ENCODE peak calls at places on chromosome 11, in ten cellular contexts. One of them, this sample, is unnamed.

GRCh38 chr11:69293087-69293486 is 868 bp upstream of the MYEOV start:
- DNase-seq in KBM-7: no peak
- DNase-seq in EL: peak; percentile 24
- DNase-seq in NCI-H82: no peak
- DNase-seq in fibroblast of pulmonary artery: no peak
- DNase-seq in activated effector memory CD4-positive, alpha-beta T cell treated with anti-CD3 and anti-CD28 coated beads, Interleukin-2, amount 50 U/mL, for 16 hours: no peak
- DNase-seq in Daoy: no peak
- DNase-seq in NCI-H446 treated with DMSO at 0.1 percent for 48 hours: no peak
- DNase-seq in NB4: no peak
- DNase-seq in aorta: peak; percentile 34
- DNase-seq in this sample: no peak

GRCh38 chr11:110077866-110078325 is 15.3 kb upstream of the ZC3H12C start:
- DNase-seq in KBM-7: no peak
- DNase-seq in EL: peak; percentile 74
- DNase-seq in NCI-H82: no peak
- DNase-seq in fibroblast of pulmonary artery: peak; percentile 67
- DNase-seq in activated effector memory CD4-positive, alpha-beta T cell treated with anti-CD3 and anti-CD28 coated beads, Interleukin-2, amount 50 U/mL, for 16 hours: no peak
- DNase-seq in Daoy: peak; percentile 63
- DNase-seq in NCI-H446 treated with DMSO at 0.1 percent for 48 hours: no peak
- DNase-seq in NB4: no peak
- DNase-seq in aorta: no peak
- DNase-seq in this sample: peak; percentile 43

GRCh38 chr11:118625976-118626375 is 18.6 kb downstream of the PHLDB1 start:
- DNase-seq in KBM-7: peak; percentile 19
- DNase-seq in EL: no peak
- DNase-seq in NCI-H82: peak; percentile 12
- DNase-seq in fibroblast of pulmonary artery: no peak
- DNase-seq in activated effector memory CD4-positive, alpha-beta T cell treated with anti-CD3 and anti-CD28 coated beads, Interleukin-2, amount 50 U/mL, for 16 hours: no peak
- DNase-seq in Daoy: peak; percentile 19
- DNase-seq in NCI-H446 treated with DMSO at 0.1 percent for 48 hours: peak; percentile 85
- DNase-seq in NB4: peak; percentile 24
- DNase-seq in aorta: peak; percentile 38
- DNase-seq in this sample: no peak

GRCh38 chr11:130413383-130414106 is 14.9 kb downstream of the ADAMTS8 start:
- DNase-seq in KBM-7: no peak
- DNase-seq in EL: peak; percentile 85
- DNase-seq in NCI-H82: no peak
- DNase-seq in fibroblast of pulmonary artery: peak; percentile 56
- DNase-seq in activated effector memory CD4-positive, alpha-beta T cell treated with anti-CD3 and anti-CD28 coated beads, Interleukin-2, amount 50 U/mL, for 16 hours: no peak
- DNase-seq in Daoy: peak; percentile 88
- DNase-seq in NCI-H446 treated with DMSO at 0.1 percent for 48 hours: no peak
- DNase-seq in NB4: no peak
- DNase-seq in aorta: peak; percentile 71
- DNase-seq in this sample: peak; percentile 91

GRCh38 chr11:112727341-112727841 is 233.8 kb upstream of the NCAM1 start:
- DNase-seq in KBM-7: no peak
- DNase-seq in EL: no peak
- DNase-seq in NCI-H82: no peak
- DNase-seq in fibroblast of pulmonary artery: no peak
- DNase-seq in activated effector memory CD4-positive, alpha-beta T cell treated with anti-CD3 and anti-CD28 coated beads, Interleukin-2, amount 50 U/mL, for 16 hours: no peak
- DNase-seq in Daoy: no peak
- DNase-seq in NCI-H446 treated with DMSO at 0.1 percent for 48 hours: no peak
- DNase-seq in NB4: no peak
- DNase-seq in aorta: no peak
- DNase-seq in this sample: no peak

GRCh38 chr11:20192641-20193040 is 32.4 kb upstream of the DBX1 start:
- DNase-seq in KBM-7: no peak
- DNase-seq in EL: no peak
- DNase-seq in NCI-H82: no peak
- DNase-seq in fibroblast of pulmonary artery: no peak
- DNase-seq in activated effector memory CD4-positive, alpha-beta T cell treated with anti-CD3 and anti-CD28 coated beads, Interleukin-2, amount 50 U/mL, for 16 hours: no peak
- DNase-seq in Daoy: no peak
- DNase-seq in NCI-H446 treated with DMSO at 0.1 percent for 48 hours: no peak
- DNase-seq in NB4: no peak
- DNase-seq in aorta: no peak
- DNase-seq in this sample: no peak

GRCh38 chr11:17651681-17652080 is 67.7 kb upstream of the MYOD1 start:
- DNase-seq in KBM-7: no peak
- DNase-seq in EL: no peak
- DNase-seq in NCI-H82: peak; percentile 58
- DNase-seq in fibroblast of pulmonary artery: no peak
- DNase-seq in activated effector memory CD4-positive, alpha-beta T cell treated with anti-CD3 and anti-CD28 coated beads, Interleukin-2, amount 50 U/mL, for 16 hours: no peak
- DNase-seq in Daoy: no peak
- DNase-seq in NCI-H446 treated with DMSO at 0.1 percent for 48 hours: no peak
- DNase-seq in NB4: no peak
- DNase-seq in aorta: no peak
- DNase-seq in this sample: no peak

GRCh38 chr11:70882716-70883085 is 369.7 kb downstream of the SHANK2 start:
- DNase-seq in KBM-7: no peak
- DNase-seq in EL: no peak
- DNase-seq in NCI-H82: no peak
- DNase-seq in fibroblast of pulmonary artery: no peak
- DNase-seq in activated effector memory CD4-positive, alpha-beta T cell treated with anti-CD3 and anti-CD28 coated beads, Interleukin-2, amount 50 U/mL, for 16 hours: no peak
- DNase-seq in Daoy: no peak
- DNase-seq in NCI-H446 treated with DMSO at 0.1 percent for 48 hours: no peak
- DNase-seq in NB4: no peak
- DNase-seq in aorta: no peak
- DNase-seq in this sample: no peak

GRCh38 chr11:62128835-62129234 is 5.0 kb downstream of the INCENP start:
- DNase-seq in KBM-7: no peak
- DNase-seq in EL: no peak
- DNase-seq in NCI-H82: no peak
- DNase-seq in fibroblast of pulmonary artery: no peak
- DNase-seq in activated effector memory CD4-positive, alpha-beta T cell treated with anti-CD3 and anti-CD28 coated beads, Interleukin-2, amount 50 U/mL, for 16 hours: peak; percentile 31
- DNase-seq in Daoy: no peak
- DNase-seq in NCI-H446 treated with DMSO at 0.1 percent for 48 hours: no peak
- DNase-seq in NB4: no peak
- DNase-seq in aorta: no peak
- DNase-seq in this sample: no peak

GRCh38 chr11:131691558-131692041 is 321.2 kb downstream of the NTM start:
- DNase-seq in KBM-7: peak; percentile 33
- DNase-seq in EL: peak; percentile 27
- DNase-seq in NCI-H82: peak; percentile 15
- DNase-seq in fibroblast of pulmonary artery: peak; percentile 48
- DNase-seq in activated effector memory CD4-positive, alpha-beta T cell treated with anti-CD3 and anti-CD28 coated beads, Interleukin-2, amount 50 U/mL, for 16 hours: no peak
- DNase-seq in Daoy: peak; percentile 71
- DNase-seq in NCI-H446 treated with DMSO at 0.1 percent for 48 hours: no peak
- DNase-seq in NB4: no peak
- DNase-seq in aorta: no peak
- DNase-seq in this sample: peak; percentile 74

GRCh38 chr11:44726278-44727113 is at the start of gene TSPAN18:
- DNase-seq in KBM-7: peak; percentile 30
- DNase-seq in EL: no peak
- DNase-seq in NCI-H82: peak; percentile 69
- DNase-seq in fibroblast of pulmonary artery: no peak
- DNase-seq in activated effector memory CD4-positive, alpha-beta T cell treated with anti-CD3 and anti-CD28 coated beads, Interleukin-2, amount 50 U/mL, for 16 hours: peak; percentile 81
- DNase-seq in Daoy: peak; percentile 11
- DNase-seq in NCI-H446 treated with DMSO at 0.1 percent for 48 hours: no peak
- DNase-seq in NB4: peak; percentile 36
- DNase-seq in aorta: no peak
- DNase-seq in this sample: no peak

GRCh38 chr11:96012086-96012824 is 88.3 kb upstream of the MTMR2 start:
- DNase-seq in KBM-7: peak; percentile 80
- DNase-seq in EL: peak; percentile 13
- DNase-seq in NCI-H82: peak; percentile 96
- DNase-seq in fibroblast of pulmonary artery: peak; percentile 92
- DNase-seq in activated effector memory CD4-positive, alpha-beta T cell treated with anti-CD3 and anti-CD28 coated beads, Interleukin-2, amount 50 U/mL, for 16 hours: peak; percentile 80
- DNase-seq in Daoy: peak; percentile 84
- DNase-seq in NCI-H446 treated with DMSO at 0.1 percent for 48 hours: peak; percentile 95
- DNase-seq in NB4: peak; percentile 41
- DNase-seq in aorta: peak; percentile 64
- DNase-seq in this sample: peak; percentile 89

GRCh38 chr11:78373689-78374088 is 43.9 kb downstream of the GAB2 start:
- DNase-seq in KBM-7: no peak
- DNase-seq in EL: no peak
- DNase-seq in NCI-H82: no peak
- DNase-seq in fibroblast of pulmonary artery: no peak
- DNase-seq in activated effector memory CD4-positive, alpha-beta T cell treated with anti-CD3 and anti-CD28 coated beads, Interleukin-2, amount 50 U/mL, for 16 hours: no peak
- DNase-seq in Daoy: no peak
- DNase-seq in NCI-H446 treated with DMSO at 0.1 percent for 48 hours: no peak
- DNase-seq in NB4: no peak
- DNase-seq in aorta: no peak
- DNase-seq in this sample: no peak

GRCh38 chr11:74678041-74678440 is 53.2 kb downstream of the CHRDL2 start:
- DNase-seq in KBM-7: no peak
- DNase-seq in EL: no peak
- DNase-seq in NCI-H82: no peak
- DNase-seq in fibroblast of pulmonary artery: no peak
- DNase-seq in activated effector memory CD4-positive, alpha-beta T cell treated with anti-CD3 and anti-CD28 coated beads, Interleukin-2, amount 50 U/mL, for 16 hours: no peak
- DNase-seq in Daoy: no peak
- DNase-seq in NCI-H446 treated with DMSO at 0.1 percent for 48 hours: no peak
- DNase-seq in NB4: no peak
- DNase-seq in aorta: no peak
- DNase-seq in this sample: no peak

GRCh38 chr11:128865490-128865889 is 1.6 kb downstream of the KCNJ1 start:
- DNase-seq in KBM-7: no peak
- DNase-seq in EL: peak; percentile 44
- DNase-seq in NCI-H82: no peak
- DNase-seq in fibroblast of pulmonary artery: no peak
- DNase-seq in activated effector memory CD4-positive, alpha-beta T cell treated with anti-CD3 and anti-CD28 coated beads, Interleukin-2, amount 50 U/mL, for 16 hours: no peak
- DNase-seq in Daoy: peak; percentile 23
- DNase-seq in NCI-H446 treated with DMSO at 0.1 percent for 48 hours: no peak
- DNase-seq in NB4: no peak
- DNase-seq in aorta: no peak
- DNase-seq in this sample: no peak

GRCh38 chr11:107018902-107019493 is 722 bp upstream of the GUCY1A2 start:
- DNase-seq in KBM-7: peak; percentile 27
- DNase-seq in EL: peak; percentile 63
- DNase-seq in NCI-H82: peak; percentile 61
- DNase-seq in fibroblast of pulmonary artery: peak; percentile 80
- DNase-seq in activated effector memory CD4-positive, alpha-beta T cell treated with anti-CD3 and anti-CD28 coated beads, Interleukin-2, amount 50 U/mL, for 16 hours: no peak
- DNase-seq in Daoy: peak; percentile 67
- DNase-seq in NCI-H446 treated with DMSO at 0.1 percent for 48 hours: no peak
- DNase-seq in NB4: no peak
- DNase-seq in aorta: peak; percentile 71
- DNase-seq in this sample: peak; percentile 72

GRCh38 chr11:20261526-20261925 is 101.3 kb upstream of the DBX1 start:
- DNase-seq in KBM-7: no peak
- DNase-seq in EL: peak; percentile 25
- DNase-seq in NCI-H82: no peak
- DNase-seq in fibroblast of pulmonary artery: peak; percentile 1
- DNase-seq in activated effector memory CD4-positive, alpha-beta T cell treated with anti-CD3 and anti-CD28 coated beads, Interleukin-2, amount 50 U/mL, for 16 hours: no peak
- DNase-seq in Daoy: peak; percentile 72
- DNase-seq in NCI-H446 treated with DMSO at 0.1 percent for 48 hours: no peak
- DNase-seq in NB4: no peak
- DNase-seq in aorta: no peak
- DNase-seq in this sample: no peak

GRCh38 chr11:61066645-61067044 is 35.6 kb upstream of the CD5 start:
- DNase-seq in KBM-7: no peak
- DNase-seq in EL: no peak
- DNase-seq in NCI-H82: no peak
- DNase-seq in fibroblast of pulmonary artery: no peak
- DNase-seq in activated effector memory CD4-positive, alpha-beta T cell treated with anti-CD3 and anti-CD28 coated beads, Interleukin-2, amount 50 U/mL, for 16 hours: no peak
- DNase-seq in Daoy: no peak
- DNase-seq in NCI-H446 treated with DMSO at 0.1 percent for 48 hours: no peak
- DNase-seq in NB4: no peak
- DNase-seq in aorta: no peak
- DNase-seq in this sample: no peak

GRCh38 chr11:26344647-26345046 is 12.7 kb downstream of the ANO3 start:
- DNase-seq in KBM-7: no peak
- DNase-seq in EL: no peak
- DNase-seq in NCI-H82: peak; percentile 20
- DNase-seq in fibroblast of pulmonary artery: peak; percentile 22
- DNase-seq in activated effector memory CD4-positive, alpha-beta T cell treated with anti-CD3 and anti-CD28 coated beads, Interleukin-2, amount 50 U/mL, for 16 hours: no peak
- DNase-seq in Daoy: peak; percentile 40
- DNase-seq in NCI-H446 treated with DMSO at 0.1 percent for 48 hours: no peak
- DNase-seq in NB4: no peak
- DNase-seq in aorta: no peak
- DNase-seq in this sample: peak; percentile 43

GRCh38 chr11:33371049-33371448 is 113.9 kb downstream of the HIPK3 start:
- DNase-seq in KBM-7: no peak
- DNase-seq in EL: no peak
- DNase-seq in NCI-H82: no peak
- DNase-seq in fibroblast of pulmonary artery: no peak
- DNase-seq in activated effector memory CD4-positive, alpha-beta T cell treated with anti-CD3 and anti-CD28 coated beads, Interleukin-2, amount 50 U/mL, for 16 hours: no peak
- DNase-seq in Daoy: no peak
- DNase-seq in NCI-H446 treated with DMSO at 0.1 percent for 48 hours: no peak
- DNase-seq in NB4: no peak
- DNase-seq in aorta: no peak
- DNase-seq in this sample: no peak

GRCh38 chr11:72244317-72245231 is 598 bp upstream of the PHOX2A start:
- DNase-seq in KBM-7: no peak
- DNase-seq in EL: no peak
- DNase-seq in NCI-H82: peak; percentile 56
- DNase-seq in fibroblast of pulmonary artery: no peak
- DNase-seq in activated effector memory CD4-positive, alpha-beta T cell treated with anti-CD3 and anti-CD28 coated beads, Interleukin-2, amount 50 U/mL, for 16 hours: no peak
- DNase-seq in Daoy: no peak
- DNase-seq in NCI-H446 treated with DMSO at 0.1 percent for 48 hours: no peak
- DNase-seq in NB4: no peak
- DNase-seq in aorta: no peak
- DNase-seq in this sample: no peak

GRCh38 chr11:58631378-58631777 is 8.9 kb downstream of the CNTF start:
- DNase-seq in KBM-7: no peak
- DNase-seq in EL: no peak
- DNase-seq in NCI-H82: no peak
- DNase-seq in fibroblast of pulmonary artery: no peak
- DNase-seq in activated effector memory CD4-positive, alpha-beta T cell treated with anti-CD3 and anti-CD28 coated beads, Interleukin-2, amount 50 U/mL, for 16 hours: no peak
- DNase-seq in Daoy: no peak
- DNase-seq in NCI-H446 treated with DMSO at 0.1 percent for 48 hours: no peak
- DNase-seq in NB4: no peak
- DNase-seq in aorta: no peak
- DNase-seq in this sample: no peak

GRCh38 chr11:116861539-116861938 is 24.1 kb upstream of the APOA1 start:
- DNase-seq in KBM-7: no peak
- DNase-seq in EL: peak; percentile 74
- DNase-seq in NCI-H82: no peak
- DNase-seq in fibroblast of pulmonary artery: peak; percentile 79
- DNase-seq in activated effector memory CD4-positive, alpha-beta T cell treated with anti-CD3 and anti-CD28 coated beads, Interleukin-2, amount 50 U/mL, for 16 hours: no peak
- DNase-seq in Daoy: peak; percentile 85
- DNase-seq in NCI-H446 treated with DMSO at 0.1 percent for 48 hours: no peak
- DNase-seq in NB4: no peak
- DNase-seq in aorta: no peak
- DNase-seq in this sample: peak; percentile 58

GRCh38 chr11:64206457-64207246 is at the start of gene FERMT3:
- DNase-seq in KBM-7: peak; percentile 92
- DNase-seq in EL: no peak
- DNase-seq in NCI-H82: no peak
- DNase-seq in fibroblast of pulmonary artery: no peak
- DNase-seq in activated effector memory CD4-positive, alpha-beta T cell treated with anti-CD3 and anti-CD28 coated beads, Interleukin-2, amount 50 U/mL, for 16 hours: peak; percentile 89
- DNase-seq in Daoy: no peak
- DNase-seq in NCI-H446 treated with DMSO at 0.1 percent for 48 hours: no peak
- DNase-seq in NB4: peak; percentile 99
- DNase-seq in aorta: peak; percentile 88
- DNase-seq in this sample: no peak

GRCh38 chr11:44243633-44244343 is 66.2 kb downstream of the ALX4 start:
- DNase-seq in KBM-7: no peak
- DNase-seq in EL: peak; percentile 80
- DNase-seq in NCI-H82: no peak
- DNase-seq in fibroblast of pulmonary artery: peak; percentile 75
- DNase-seq in activated effector memory CD4-positive, alpha-beta T cell treated with anti-CD3 and anti-CD28 coated beads, Interleukin-2, amount 50 U/mL, for 16 hours: no peak
- DNase-seq in Daoy: peak; percentile 40
- DNase-seq in NCI-H446 treated with DMSO at 0.1 percent for 48 hours: no peak
- DNase-seq in NB4: no peak
- DNase-seq in aorta: no peak
- DNase-seq in this sample: peak; percentile 86

GRCh38 chr11:46594785-46595184 is 962 bp upstream of the AMBRA1 start:
- DNase-seq in KBM-7: no peak
- DNase-seq in EL: no peak
- DNase-seq in NCI-H82: no peak
- DNase-seq in fibroblast of pulmonary artery: no peak
- DNase-seq in activated effector memory CD4-positive, alpha-beta T cell treated with anti-CD3 and anti-CD28 coated beads, Interleukin-2, amount 50 U/mL, for 16 hours: no peak
- DNase-seq in Daoy: no peak
- DNase-seq in NCI-H446 treated with DMSO at 0.1 percent for 48 hours: no peak
- DNase-seq in NB4: no peak
- DNase-seq in aorta: no peak
- DNase-seq in this sample: no peak

GRCh38 chr11:107857550-107858216 is 904 bp downstream of the SLC35F2 start:
- DNase-seq in KBM-7: peak; percentile 44
- DNase-seq in EL: peak; percentile 41
- DNase-seq in NCI-H82: peak; percentile 65
- DNase-seq in fibroblast of pulmonary artery: no peak
- DNase-seq in activated effector memory CD4-positive, alpha-beta T cell treated with anti-CD3 and anti-CD28 coated beads, Interleukin-2, amount 50 U/mL, for 16 hours: no peak
- DNase-seq in Daoy: no peak
- DNase-seq in NCI-H446 treated with DMSO at 0.1 percent for 48 hours: no peak
- DNase-seq in NB4: peak; percentile 62
- DNase-seq in aorta: no peak
- DNase-seq in this sample: peak; percentile 25

GRCh38 chr11:16891964-16892363 is 122.2 kb downstream of the PLEKHA7 start:
- DNase-seq in KBM-7: no peak
- DNase-seq in EL: peak; percentile 95
- DNase-seq in NCI-H82: no peak
- DNase-seq in fibroblast of pulmonary artery: peak; percentile 18
- DNase-seq in activated effector memory CD4-positive, alpha-beta T cell treated with anti-CD3 and anti-CD28 coated beads, Interleukin-2, amount 50 U/mL, for 16 hours: no peak
- DNase-seq in Daoy: peak; percentile 56
- DNase-seq in NCI-H446 treated with DMSO at 0.1 percent for 48 hours: peak; percentile 56
- DNase-seq in NB4: no peak
- DNase-seq in aorta: no peak
- DNase-seq in this sample: peak; percentile 51